ENCODE peak calls at places on chromosomes 6 and 20, in seven cellular contexts. One of them, this sample, is unnamed. For H3K36me3 and H3K4me1, the result is how much of the 10 kb centered on the place peaks cover.

GRCh38 chr20:60467771-60468170 is 509.5 kb downstream of the CDH26 start:
- DNase-seq in aorta: no peak
- DNase-seq in CD8-positive, alpha-beta memory T cell: no peak
- DNase-seq in lung: no peak
- DNase-seq in GM23248: no peak
- DNase-seq in cardiac muscle cell: no peak
- DNase-seq in HepG2: no peak
- DNase-seq in this sample: no peak

GRCh38 chr6:120826253-120826652 is 508.0 kb downstream of the TBC1D32 start:
- DNase-seq in aorta: no peak
- DNase-seq in CD8-positive, alpha-beta memory T cell: no peak
- DNase-seq in lung: no peak
- DNase-seq in GM23248: peak
- DNase-seq in cardiac muscle cell: peak
- DNase-seq in HepG2: peak
- DNase-seq in this sample: no peak

GRCh38 chr6:39902786-39903465 is 31.3 kb downstream of the MOCS1 start:
- DNase-seq in aorta: peak
- DNase-seq in CD8-positive, alpha-beta memory T cell: no peak
- DNase-seq in lung: no peak
- DNase-seq in GM23248: no peak
- DNase-seq in cardiac muscle cell: no peak
- DNase-seq in HepG2: no peak
- DNase-seq in this sample: no peak

GRCh38 chr6:10429638-10430427 is 15.0 kb upstream of the TFAP2A start:
- DNase-seq in aorta: no peak
- DNase-seq in CD8-positive, alpha-beta memory T cell: no peak
- DNase-seq in lung: no peak
- DNase-seq in GM23248: peak
- DNase-seq in cardiac muscle cell: peak
- DNase-seq in HepG2: peak
- DNase-seq in this sample: no peak

GRCh38 chr20:37202267-37202943 is 23.1 kb upstream of the MROH8 start:
- DNase-seq in aorta: no peak
- DNase-seq in CD8-positive, alpha-beta memory T cell: no peak
- DNase-seq in lung: peak
- DNase-seq in GM23248: peak
- DNase-seq in cardiac muscle cell: peak
- DNase-seq in HepG2: peak
- DNase-seq in this sample: no peak

GRCh38 chr6:100554228-100554627 is 89.5 kb upstream of the SIM1 start:
- DNase-seq in aorta: no peak
- DNase-seq in CD8-positive, alpha-beta memory T cell: no peak
- DNase-seq in lung: no peak
- DNase-seq in GM23248: no peak
- DNase-seq in cardiac muscle cell: peak
- DNase-seq in HepG2: no peak
- DNase-seq in this sample: no peak

GRCh38 chr20:9422335-9422734 is 92.1 kb upstream of the LAMP5 start:
- DNase-seq in aorta: no peak
- DNase-seq in CD8-positive, alpha-beta memory T cell: no peak
- DNase-seq in lung: no peak
- DNase-seq in GM23248: no peak
- DNase-seq in cardiac muscle cell: no peak
- DNase-seq in HepG2: no peak
- DNase-seq in this sample: no peak

GRCh38 chr20:5074050-5074674 is 45.6 kb downstream of the PCNA start:
- DNase-seq in aorta: no peak
- DNase-seq in CD8-positive, alpha-beta memory T cell: no peak
- DNase-seq in lung: no peak
- DNase-seq in GM23248: no peak
- DNase-seq in cardiac muscle cell: no peak
- DNase-seq in HepG2: no peak
- DNase-seq in this sample: no peak

GRCh38 chr6:39296745-39297640 is 17.2 kb downstream of the KCNK17 start:
- DNase-seq in aorta: peak
- DNase-seq in CD8-positive, alpha-beta memory T cell: no peak
- DNase-seq in lung: peak
- DNase-seq in GM23248: peak
- DNase-seq in cardiac muscle cell: peak
- DNase-seq in HepG2: no peak
- DNase-seq in this sample: no peak

GRCh38 chr6:40477246-40478126 is 109.7 kb downstream of the LRFN2 start:
- DNase-seq in aorta: no peak
- DNase-seq in CD8-positive, alpha-beta memory T cell: peak
- DNase-seq in lung: no peak
- DNase-seq in GM23248: no peak
- DNase-seq in cardiac muscle cell: peak
- DNase-seq in HepG2: no peak
- DNase-seq in this sample: peak

GRCh38 chr6:84764332-84765049 is at the start of gene TBX18:
- DNase-seq in aorta: peak
- DNase-seq in CD8-positive, alpha-beta memory T cell: no peak
- DNase-seq in lung: no peak
- DNase-seq in GM23248: peak
- DNase-seq in cardiac muscle cell: peak
- DNase-seq in HepG2: peak
- DNase-seq in this sample: no peak

GRCh38 chr6:3119040-3119723 is 671 bp downstream of the BPHL start:
- DNase-seq in aorta: no peak
- DNase-seq in CD8-positive, alpha-beta memory T cell: no peak
- DNase-seq in lung: no peak
- DNase-seq in GM23248: peak
- DNase-seq in cardiac muscle cell: no peak
- DNase-seq in HepG2: peak
- DNase-seq in this sample: no peak

GRCh38 chr6:99132026-99132425 is 184.3 kb upstream of the FBXL4 start:
- DNase-seq in aorta: no peak
- DNase-seq in CD8-positive, alpha-beta memory T cell: no peak
- DNase-seq in lung: no peak
- DNase-seq in GM23248: no peak
- DNase-seq in cardiac muscle cell: no peak
- DNase-seq in HepG2: no peak
- DNase-seq in this sample: no peak

GRCh38 chr6:82097676-82098075 is 149.9 kb downstream of the IBTK start:
- DNase-seq in aorta: no peak
- DNase-seq in CD8-positive, alpha-beta memory T cell: no peak
- DNase-seq in lung: no peak
- DNase-seq in GM23248: no peak
- DNase-seq in cardiac muscle cell: no peak
- DNase-seq in HepG2: peak
- DNase-seq in this sample: no peak

GRCh38 chr20:19100975-19101374 is 111.5 kb upstream of the SLC24A3 start:
- DNase-seq in aorta: no peak
- DNase-seq in CD8-positive, alpha-beta memory T cell: no peak
- DNase-seq in lung: no peak
- DNase-seq in GM23248: no peak
- DNase-seq in cardiac muscle cell: peak
- DNase-seq in HepG2: no peak
- DNase-seq in this sample: no peak

DNA sequence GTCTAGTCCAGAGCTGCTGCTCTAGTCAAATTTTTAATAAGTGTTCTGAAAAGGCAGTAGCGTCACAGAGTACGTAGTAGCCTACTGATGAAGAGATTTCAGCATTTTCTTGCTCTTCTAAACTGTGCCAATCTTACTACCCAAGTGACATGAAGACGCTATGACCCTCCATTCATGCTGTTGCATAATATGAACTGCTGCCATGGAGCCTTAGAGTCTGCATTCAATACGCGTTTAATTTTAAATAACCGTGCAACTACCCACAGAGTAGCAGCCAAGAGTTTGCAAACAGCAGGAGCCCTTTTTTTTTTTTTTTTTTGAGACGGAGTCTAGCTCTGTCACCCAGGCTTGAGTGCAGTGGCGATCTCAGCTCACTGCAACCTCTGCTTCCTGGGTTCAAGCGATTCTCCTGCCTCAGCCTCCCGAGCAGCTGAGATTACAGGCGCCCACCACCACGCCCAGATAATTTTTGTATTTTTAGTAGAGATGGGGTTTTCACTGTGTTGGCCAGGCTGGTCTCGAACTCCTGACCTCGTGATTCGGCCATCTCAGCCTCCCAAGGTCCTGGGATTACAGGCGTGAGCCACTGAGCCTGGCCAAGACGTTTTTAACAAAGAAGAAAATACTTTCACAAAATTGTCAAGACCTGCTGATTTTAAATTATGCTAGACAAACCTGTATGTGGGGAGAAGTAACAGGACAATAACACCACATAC is 44.3 kb downstream of the EZR start:
- DNase-seq in aorta: no peak
- DNase-seq in CD8-positive, alpha-beta memory T cell: no peak
- DNase-seq in lung: no peak
- DNase-seq in GM23248: no peak
- DNase-seq in cardiac muscle cell: no peak
- DNase-seq in HepG2: no peak
- DNase-seq in this sample: no peak
- H3K36me3 ChIP-seq in aorta: under half
- H3K36me3 ChIP-seq in CD8-positive, alpha-beta memory T cell: half or more
- H3K36me3 ChIP-seq in lung: half or more
- H3K36me3 ChIP-seq in GM23248: under half
- H3K36me3 ChIP-seq in cardiac muscle cell: half or more
- H3K36me3 ChIP-seq in HepG2: under half
- H3K36me3 ChIP-seq in this sample: half or more

GRCh38 chr6:112252571-112253504 is 1.5 kb downstream of the LAMA4 start:
- DNase-seq in aorta: no peak
- DNase-seq in CD8-positive, alpha-beta memory T cell: no peak
- DNase-seq in lung: no peak
- DNase-seq in GM23248: peak
- DNase-seq in cardiac muscle cell: no peak
- DNase-seq in HepG2: no peak
- DNase-seq in this sample: no peak

GRCh38 chr6:112253842-112254816 is at the start of gene LAMA4:
- DNase-seq in aorta: peak
- DNase-seq in CD8-positive, alpha-beta memory T cell: no peak
- DNase-seq in lung: peak
- DNase-seq in GM23248: peak
- DNase-seq in cardiac muscle cell: peak
- DNase-seq in HepG2: no peak
- DNase-seq in this sample: no peak

GRCh38 chr6:112251170-112251945 is 3.0 kb downstream of the LAMA4 start:
- DNase-seq in aorta: peak
- DNase-seq in CD8-positive, alpha-beta memory T cell: no peak
- DNase-seq in lung: no peak
- DNase-seq in GM23248: peak
- DNase-seq in cardiac muscle cell: no peak
- DNase-seq in HepG2: no peak
- DNase-seq in this sample: no peak

GRCh38 chr6:112254921-112255320 is 554 bp upstream of the LAMA4 start:
- DNase-seq in aorta: no peak
- DNase-seq in CD8-positive, alpha-beta memory T cell: no peak
- DNase-seq in lung: no peak
- DNase-seq in GM23248: peak
- DNase-seq in cardiac muscle cell: no peak
- DNase-seq in HepG2: no peak
- DNase-seq in this sample: no peak

GRCh38 chr6:112253505-112253841 is 894 bp downstream of the LAMA4 start:
- DNase-seq in aorta: no peak
- DNase-seq in CD8-positive, alpha-beta memory T cell: no peak
- DNase-seq in lung: no peak
- DNase-seq in GM23248: peak
- DNase-seq in cardiac muscle cell: peak
- DNase-seq in HepG2: no peak
- DNase-seq in this sample: no peak
- H3K4me3 ChIP-seq in aorta: peak
- H3K4me3 ChIP-seq in CD8-positive, alpha-beta memory T cell: no peak
- H3K4me3 ChIP-seq in lung: peak
- H3K4me3 ChIP-seq in GM23248: peak
- H3K4me3 ChIP-seq in cardiac muscle cell: peak
- H3K4me3 ChIP-seq in HepG2: no peak
- H3K4me3 ChIP-seq in this sample: peak

GRCh38 chr6:111754423-111754822 is 118.8 kb downstream of the FYN start:
- DNase-seq in aorta: no peak
- DNase-seq in CD8-positive, alpha-beta memory T cell: no peak
- DNase-seq in lung: no peak
- DNase-seq in GM23248: no peak
- DNase-seq in cardiac muscle cell: no peak
- DNase-seq in HepG2: no peak
- DNase-seq in this sample: no peak
- H3K4me1 ChIP-seq in aorta: under half
- H3K4me1 ChIP-seq in CD8-positive, alpha-beta memory T cell: half or more
- H3K4me1 ChIP-seq in lung: under half
- H3K4me1 ChIP-seq in GM23248: under half
- H3K4me1 ChIP-seq in cardiac muscle cell: under half
- H3K4me1 ChIP-seq in HepG2: under half
- H3K4me1 ChIP-seq in this sample: half or more

GRCh38 chr20:62138204-62138543 is 5.0 kb downstream of the PSMA7 start:
- DNase-seq in aorta: no peak
- DNase-seq in CD8-positive, alpha-beta memory T cell: no peak
- DNase-seq in lung: no peak
- DNase-seq in GM23248: no peak
- DNase-seq in cardiac muscle cell: no peak
- DNase-seq in HepG2: no peak
- DNase-seq in this sample: no peak

GRCh38 chr20:62137092-62137384 is 6.2 kb downstream of the PSMA7 start:
- DNase-seq in aorta: no peak
- DNase-seq in CD8-positive, alpha-beta memory T cell: no peak
- DNase-seq in lung: no peak
- DNase-seq in GM23248: no peak
- DNase-seq in cardiac muscle cell: no peak
- DNase-seq in HepG2: no peak
- DNase-seq in this sample: no peak

GRCh38 chr20:62137478-62138203 is 5.6 kb downstream of the PSMA7 start:
- DNase-seq in aorta: no peak
- DNase-seq in CD8-positive, alpha-beta memory T cell: no peak
- DNase-seq in lung: no peak
- DNase-seq in GM23248: no peak
- DNase-seq in cardiac muscle cell: no peak
- DNase-seq in HepG2: no peak
- DNase-seq in this sample: no peak

GRCh38 chr20:62135573-62136266 is 7.5 kb downstream of the PSMA7 start:
- DNase-seq in aorta: no peak
- DNase-seq in CD8-positive, alpha-beta memory T cell: no peak
- DNase-seq in lung: no peak
- DNase-seq in GM23248: no peak
- DNase-seq in cardiac muscle cell: no peak
- DNase-seq in HepG2: no peak
- DNase-seq in this sample: no peak

DNA sequence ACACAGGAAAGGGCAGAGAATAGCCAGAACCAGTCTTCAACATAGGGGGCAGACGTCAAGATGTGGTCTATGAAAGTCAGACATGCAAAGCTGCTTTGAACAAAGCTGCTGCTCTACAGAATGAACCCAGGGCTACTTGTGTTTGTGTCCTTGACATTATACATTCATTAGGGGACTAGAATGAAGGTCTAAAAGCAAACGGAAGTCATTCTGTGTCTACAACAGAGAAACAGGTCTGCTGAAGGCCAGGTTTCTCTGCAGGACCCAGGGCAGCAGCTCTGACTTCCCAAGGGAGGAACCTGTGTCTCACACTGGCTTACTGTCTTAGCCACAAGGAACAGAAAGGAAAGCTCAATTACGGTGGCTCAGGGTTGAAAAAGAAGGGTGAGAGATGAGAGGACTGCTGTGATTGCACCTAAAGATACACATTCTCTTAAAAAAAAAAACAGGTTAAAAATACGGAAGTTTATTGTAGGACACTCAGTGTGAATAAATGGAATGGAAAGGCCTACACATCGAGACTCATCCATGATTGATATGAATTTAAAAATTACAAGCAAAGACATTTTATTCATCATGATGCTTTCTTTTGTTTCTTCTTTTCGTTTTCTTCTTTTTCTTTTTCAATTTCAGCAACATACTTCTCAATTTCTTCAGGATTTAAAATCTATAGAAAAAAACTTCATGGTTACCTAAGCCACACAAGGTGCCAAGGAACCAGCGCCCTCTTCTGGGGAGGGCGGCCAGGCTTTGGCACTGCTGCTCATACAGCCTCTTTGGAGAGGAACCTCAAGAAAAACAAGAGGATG is 6.7 kb downstream of the PSMA7 start:
- DNase-seq in aorta: peak
- DNase-seq in CD8-positive, alpha-beta memory T cell: peak
- DNase-seq in lung: peak
- DNase-seq in GM23248: peak
- DNase-seq in cardiac muscle cell: peak
- DNase-seq in HepG2: peak
- DNase-seq in this sample: peak
- H3K36me3 ChIP-seq in aorta: under half
- H3K36me3 ChIP-seq in CD8-positive, alpha-beta memory T cell: half or more
- H3K36me3 ChIP-seq in lung: half or more
- H3K36me3 ChIP-seq in GM23248: half or more
- H3K36me3 ChIP-seq in cardiac muscle cell: half or more
- H3K36me3 ChIP-seq in HepG2: half or more
- H3K36me3 ChIP-seq in this sample: half or more

This sample was measured in CD8-positive, alpha-beta T cell.